ENCODE peak calls at places on chromosome 6, in ten cellular contexts. K is body of pancreas, L is breast epithelium, J is upper lobe of left lung, A is lower lobe of right lung, B is PC-3, G is fibroblast of lung, U is left ventricle myocardium inferior, W is AG04450, P is heart left ventricle. E is an unnamed sample.
A peak's percentile ranks its signal among the peaks of the same experiment; 100 is the strongest.

GRCh38 chr6:108993876-108994275 is 100.8 kb downstream of the SESN1 start:
- DNase-seq in K (no peak), L (no peak), J (no peak), A (no peak), B (no peak), G (no peak), U (no peak), W (no peak), P (no peak), E (no peak)

GRCh38 chr6:167244991-167245390 is 46.1 kb upstream of the UNC93A start:
- DNase-seq in K (no peak), L (no peak), J (no peak), A (no peak), B (no peak), G (no peak), U (no peak), W (no peak), P (no peak), E (no peak)

GRCh38 chr6:135576055-135576454 is 78.5 kb upstream of the AHI1 start:
- DNase-seq in K (no peak), L (no peak), J (no peak), A (no peak), B (peak; percentile 74), G (peak; percentile 73), U (no peak), W (peak; percentile 13), P (no peak), E (no peak)

GRCh38 chr6:34383171-34383631 is 9.3 kb downstream of the NUDT3 start:
- DNase-seq in K (no peak), L (no peak), J (no peak), A (no peak), B (no peak), G (peak; percentile 56), U (no peak), W (peak; percentile 57), P (no peak), E (no peak)

GRCh38 chr6:102562713-102563112 is 1169.2 kb downstream of the GRIK2 start:
- DNase-seq in K (no peak), L (no peak), J (no peak), A (no peak), B (no peak), G (no peak), U (no peak), W (no peak), P (no peak), E (no peak)

GRCh38 chr6:25971187-25971811 is 8.7 kb downstream of the TRIM38 start:
- DNase-seq in K (no peak), L (peak; percentile 67), J (no peak), A (no peak), B (peak; percentile 92), G (peak; percentile 95), U (no peak), W (peak; percentile 59), P (peak; percentile 36), E (no peak)

GRCh38 chr6:33692078-33692759 is 19.3 kb downstream of the UQCC2 start:
- DNase-seq in K (no peak), L (no peak), J (peak; percentile 27), A (peak; percentile 45), B (peak; percentile 38), G (no peak), U (peak; percentile 71), W (no peak), P (peak; percentile 82), E (peak; percentile 50)

GRCh38 chr6:32214126-32214525 is 9.7 kb downstream of the NOTCH4 start:
- DNase-seq in K (no peak), L (no peak), J (no peak), A (no peak), B (no peak), G (no peak), U (no peak), W (no peak), P (no peak), E (no peak)

GRCh38 chr6:113570176-113570575 is 287.0 kb upstream of the MARCKS start:
- DNase-seq in K (no peak), L (no peak), J (no peak), A (no peak), B (no peak), G (peak; percentile 39), U (no peak), W (no peak), P (no peak), E (no peak)

GRCh38 chr6:7171733-7172132 is 64.0 kb downstream of the RREB1 start:
- DNase-seq in K (no peak), L (no peak), J (no peak), A (no peak), B (no peak), G (no peak), U (no peak), W (no peak), P (no peak), E (no peak)

GRCh38 chr6:63941747-63942470 is 306.3 kb downstream of the PHF3 start:
- DNase-seq in K (no peak), L (no peak), J (no peak), A (no peak), B (no peak), G (no peak), U (no peak), W (no peak), P (no peak), E (no peak)

GRCh38 chr6:39377530-39377929 is 55.0 kb upstream of the KCNK16 start:
- DNase-seq in K (peak; percentile 73), L (peak; percentile 28), J (no peak), A (no peak), B (peak; percentile 64), G (peak; percentile 81), U (peak; percentile 28), W (no peak), P (peak; percentile 64), E (no peak)

GRCh38 chr6:10582774-10583508 is 61.8 kb downstream of the GCNT2 start:
- DNase-seq in K (peak; percentile 57), L (no peak), J (no peak), A (no peak), B (no peak), G (no peak), U (no peak), W (no peak), P (peak; percentile 52), E (no peak)

GRCh38 chr6:46378882-46379405 is 112.3 kb downstream of the RCAN2 start:
- DNase-seq in K (no peak), L (no peak), J (no peak), A (no peak), B (no peak), G (no peak), U (no peak), W (no peak), P (no peak), E (no peak)

GRCh38 chr6:49676671-49677281 is 36.6 kb downstream of the CRISP2 start:
- DNase-seq in K (no peak), L (no peak), J (no peak), A (no peak), B (peak; percentile 72), G (peak; percentile 68), U (no peak), W (no peak), P (no peak), E (no peak)

GRCh38 chr6:36627801-36628246 is 33.7 kb downstream of the SRSF3 start:
- DNase-seq in K (peak; percentile 52), L (peak; percentile 60), J (no peak), A (peak; percentile 65), B (no peak), G (peak; percentile 97), U (peak; percentile 50), W (peak; percentile 76), P (peak; percentile 74), E (no peak)

GRCh38 chr6:75802366-75802765 is 53.3 kb downstream of the MYO6 start:
- DNase-seq in K (no peak), L (no peak), J (no peak), A (no peak), B (no peak), G (no peak), U (no peak), W (no peak), P (no peak), E (no peak)

GRCh38 chr6:111788779-111789276 is 84.4 kb downstream of the FYN start:
- DNase-seq in K (no peak), L (no peak), J (no peak), A (no peak), B (no peak), G (no peak), U (no peak), W (no peak), P (no peak), E (no peak)

GRCh38 chr6:110331816-110332215 is 26.3 kb downstream of the METTL24 start:
- DNase-seq in K (no peak), L (no peak), J (no peak), A (no peak), B (no peak), G (no peak), U (no peak), W (no peak), P (peak; percentile 44), E (no peak)

GRCh38 chr6:104526383-104526782 is 333.3 kb downstream of the HACE1 start:
- DNase-seq in K (peak; percentile 13), L (no peak), J (no peak), A (no peak), B (no peak), G (no peak), U (no peak), W (no peak), P (no peak), E (no peak)
- H3K4me3 ChIP-seq in K (no peak overlapping the region), L (no peak overlapping the region), J (no peak overlapping the region), A (no peak overlapping the region), B (no peak overlapping the region), G (no peak overlapping the region), U (peak overlapping the region; percentile 47), W (no peak overlapping the region), P (no peak overlapping the region), E (no peak overlapping the region)

GRCh38 chr6:127737768-127738167 is 160.8 kb downstream of the C6orf58 start:
- DNase-seq in K (no peak), L (no peak), J (no peak), A (no peak), B (no peak), G (peak; percentile 4), U (no peak), W (no peak), P (no peak), E (no peak)
- H3K27ac ChIP-seq in K (no peak overlapping the region), L (no peak overlapping the region), J (no peak overlapping the region), A (no peak overlapping the region), B (no peak overlapping the region), G (no peak overlapping the region), U (no peak overlapping the region), W (no peak overlapping the region), P (no peak overlapping the region), E (no peak overlapping the region)

GRCh38 chr6:53794073-53794719 is 609 bp upstream of the LRRC1 start:
- DNase-seq in K (peak; percentile 59), L (peak; percentile 37), J (peak; percentile 92), A (peak; percentile 72), B (peak; percentile 75), G (peak; percentile 93), U (peak; percentile 66), W (peak; percentile 86), P (peak; percentile 72), E (peak; percentile 73)
- TF ChIP-seq CTCF in K (peak; percentile 47), L (no peak), J (peak; percentile 14), A (peak; percentile 31), B (peak; percentile 47), G (peak; percentile 55), U (peak; percentile 62), W (peak; percentile 51), P (peak; percentile 42), E (peak; percentile 67)

DNA sequence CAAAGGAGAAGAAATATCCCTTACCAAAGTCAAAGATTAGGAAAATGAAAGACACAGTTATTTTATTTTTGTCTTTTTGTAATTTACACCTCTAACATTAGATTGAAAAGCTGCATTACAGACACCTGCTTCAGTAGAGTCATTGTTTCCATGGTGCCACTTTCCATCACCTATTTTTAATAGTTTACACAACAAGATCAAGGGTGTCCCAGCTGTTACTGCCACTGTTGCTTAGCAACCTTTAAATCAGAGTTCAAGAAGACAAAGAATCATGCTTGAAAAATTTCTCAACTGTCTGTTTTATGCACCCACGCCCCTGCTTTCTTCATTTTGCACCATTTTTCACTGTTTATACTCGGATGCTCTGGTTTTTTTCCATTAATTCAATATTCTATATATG is 668.2 kb upstream of the GJE1 start:
- DNase-seq in K (no peak), L (no peak), J (no peak), A (no peak), B (peak; percentile 51), G (peak; percentile 53), U (no peak), W (no peak), P (no peak), E (no peak)
- H3K4me3 ChIP-seq in K (no peak overlapping the region), L (no peak overlapping the region), J (no peak overlapping the region), A (no peak overlapping the region), B (no peak overlapping the region), G (no peak overlapping the region), U (no peak overlapping the region), W (no peak overlapping the region), P (no peak overlapping the region), E (no peak overlapping the region)

E was measured in RWPE2.